ENCODE peak calls at places on chromosomes 16 and 17, in four cellular contexts. B is renal cortical epithelial cell, O is M059J, K is adipocyte. I is an unnamed sample.

GRCh38 chr17:2172447-2172938 is 117.6 kb downstream of the HIC1 start:
- DNase-seq in B (no peak), O (peak), K (peak), I (peak)

GRCh38 chr17:38558751-38559024 is 47.1 kb downstream of the SRCIN1 start:
- DNase-seq in B (no peak), O (no peak), K (no peak), I (no peak)

GRCh38 chr17:38428643-38429371 is 543 bp downstream of the ARHGAP23 start:
- DNase-seq in B (peak), O (peak), K (peak), I (no peak)

GRCh38 chr17:30343741-30344140 is 9.9 kb upstream of the TMIGD1 start:
- DNase-seq in B (peak), O (no peak), K (no peak), I (no peak)

GRCh38 chr17:10261098-10261497 is 62.7 kb upstream of the GAS7 start:
- DNase-seq in B (no peak), O (no peak), K (no peak), I (no peak)

GRCh38 chr16:81650982-81651562 is 128.0 kb upstream of the PLCG2 start:
- DNase-seq in B (no peak), O (no peak), K (no peak), I (no peak)

GRCh38 chr17:73647331-73647730 is 3.1 kb upstream of the SDK2 start:
- DNase-seq in B (no peak), O (no peak), K (no peak), I (no peak)

GRCh38 chr16:82630219-82630618 is 3.5 kb downstream of the CDH13 start:
- DNase-seq in B (no peak), O (peak), K (peak), I (no peak)

GRCh38 chr17:7437369-7437863 is 1.9 kb upstream of the FGF11 start:
- DNase-seq in B (no peak), O (no peak), K (no peak), I (no peak)

GRCh38 chr17:4310349-4311060 is 46.7 kb upstream of the ANKFY1 start:
- DNase-seq in B (no peak), O (peak), K (no peak), I (no peak)

GRCh38 chr17:81365148-81365600 is 30.1 kb upstream of the BAHCC1 start:
- DNase-seq in B (peak), O (peak), K (peak), I (no peak)

GRCh38 chr16:3068486-3068885 is 3.0 kb downstream of the IL32 start:
- DNase-seq in B (no peak), O (no peak), K (no peak), I (no peak)

GRCh38 chr17:77019955-77020379 is 120.8 kb upstream of the SEC14L1 start:
- DNase-seq in B (peak), O (peak), K (no peak), I (no peak)

GRCh38 chr17:7396147-7396546 is 1.8 kb upstream of the PLSCR3 start:
- DNase-seq in B (no peak), O (no peak), K (no peak), I (no peak)

GRCh38 chr17:13230350-13230900 is 212.6 kb upstream of the ELAC2 start:
- DNase-seq in B (no peak), O (peak), K (no peak), I (no peak)

GRCh38 chr17:21170829-21171228 is 43.1 kb downstream of the TMEM11 start:
- DNase-seq in B (no peak), O (no peak), K (no peak), I (no peak)

GRCh38 chr17:47363171-47363570 is 39.4 kb downstream of the EFCAB13 start:
- DNase-seq in B (no peak), O (no peak), K (no peak), I (no peak)

GRCh38 chr17:77995146-77995852 is 36.8 kb downstream of the TNRC6C start:
- DNase-seq in B (no peak), O (no peak), K (no peak), I (no peak)

GRCh38 chr16:56558024-56558747 is 6.7 kb upstream of the MT4 start:
- DNase-seq in B (peak), O (peak), K (peak), I (no peak)

GRCh38 chr16:19232988-19233387 is 52.5 kb upstream of the CLEC19A start:
- DNase-seq in B (no peak), O (no peak), K (no peak), I (no peak)

GRCh38 chr17:46818319-46818928 is at the start of gene WNT3:
- DNase-seq in B (no peak), O (no peak), K (peak), I (no peak)

GRCh38 chr17:50684612-50685333 is 22.9 kb downstream of the ANKRD40 start:
- DNase-seq in B (no peak), O (peak), K (no peak), I (no peak)

GRCh38 chr17:12021604-12022003 is 927 bp downstream of the MAP2K4 start:
- DNase-seq in B (no peak), O (no peak), K (peak), I (no peak)

GRCh38 chr16:83666449-83666848 is 141.3 kb upstream of the HSBP1 start:
- DNase-seq in B (no peak), O (no peak), K (no peak), I (no peak)

GRCh38 chr16:8951447-8952280 is 12.0 kb downstream of the USP7 start:
- DNase-seq in B (no peak), O (no peak), K (no peak), I (no peak)

GRCh38 chr17:18992454-18993130 is 12.0 kb downstream of the FAM83G start:
- DNase-seq in B (no peak), O (no peak), K (no peak), I (no peak)

GRCh38 chr17:33028778-33029177 is 37.1 kb downstream of the SPACA3 start:
- DNase-seq in B (peak), O (no peak), K (no peak), I (no peak)